ENCODE peak calls at places on chromosomes 3 and 15, in seven cellular contexts. One of them, this sample, is unnamed. For H3K27me3, the result is how much of the 10 kb centered on the place peaks cover.

GRCh38 chr3:188439080-188439479 is 285.1 kb downstream of the LPP start:
- DNase-seq in effector memory CD4-positive, alpha-beta T cell: no peak
- DNase-seq in pancreas: no peak
- DNase-seq in AG04450: no peak
- DNase-seq in endodermal cell: no peak
- DNase-seq in ovary: no peak
- DNase-seq in GM23248: no peak
- DNase-seq in this sample: no peak

GRCh38 chr3:69095636-69096035 is 10.9 kb downstream of the ARL6IP5 start:
- DNase-seq in endodermal cell: no peak
- DNase-seq in pancreas: no peak
- DNase-seq in ovary: no peak
- DNase-seq in effector memory CD4-positive, alpha-beta T cell: no peak
- DNase-seq in GM23248: no peak
- DNase-seq in AG04450: no peak
- DNase-seq in this sample: no peak

GRCh38 chr15:82045179-82045891 is 483 bp downstream of the MEX3B start:
- DNase-seq in effector memory CD4-positive, alpha-beta T cell: no peak
- DNase-seq in endodermal cell: peak
- DNase-seq in AG04450: no peak
- DNase-seq in pancreas: peak
- DNase-seq in ovary: peak
- DNase-seq in GM23248: peak
- DNase-seq in this sample: peak

GRCh38 chr3:62184559-62184958 is 188.8 kb downstream of the FEZF2 start:
- DNase-seq in effector memory CD4-positive, alpha-beta T cell: no peak
- DNase-seq in endodermal cell: no peak
- DNase-seq in pancreas: no peak
- DNase-seq in ovary: peak
- DNase-seq in GM23248: peak
- DNase-seq in AG04450: no peak
- DNase-seq in this sample: no peak

GRCh38 chr15:100721758-100722550 is 119.6 kb downstream of the ASB7 start:
- DNase-seq in ovary: peak
- DNase-seq in pancreas: peak
- DNase-seq in GM23248: peak
- DNase-seq in endodermal cell: peak
- DNase-seq in AG04450: peak
- DNase-seq in effector memory CD4-positive, alpha-beta T cell: no peak
- DNase-seq in this sample: no peak

GRCh38 chr3:136078421-136079364 is 113.2 kb downstream of the PPP2R3A start:
- DNase-seq in AG04450: no peak
- DNase-seq in GM23248: peak
- DNase-seq in pancreas: no peak
- DNase-seq in ovary: no peak
- DNase-seq in endodermal cell: no peak
- DNase-seq in effector memory CD4-positive, alpha-beta T cell: no peak
- DNase-seq in this sample: no peak

GRCh38 chr3:81040107-81040506 is 721.3 kb downstream of the GBE1 start:
- DNase-seq in endodermal cell: no peak
- DNase-seq in ovary: no peak
- DNase-seq in GM23248: no peak
- DNase-seq in effector memory CD4-positive, alpha-beta T cell: no peak
- DNase-seq in AG04450: no peak
- DNase-seq in pancreas: no peak
- DNase-seq in this sample: no peak

GRCh38 chr3:182618981-182619591 is 174.2 kb upstream of the ATP11B start:
- DNase-seq in endodermal cell: no peak
- DNase-seq in effector memory CD4-positive, alpha-beta T cell: no peak
- DNase-seq in pancreas: no peak
- DNase-seq in AG04450: no peak
- DNase-seq in GM23248: peak
- DNase-seq in ovary: no peak
- DNase-seq in this sample: no peak

GRCh38 chr15:100311099-100311751 is 30.6 kb downstream of the ADAMTS17 start:
- DNase-seq in effector memory CD4-positive, alpha-beta T cell: no peak
- DNase-seq in GM23248: no peak
- DNase-seq in ovary: peak
- DNase-seq in endodermal cell: no peak
- DNase-seq in AG04450: no peak
- DNase-seq in pancreas: no peak
- DNase-seq in this sample: peak

GRCh38 chr3:143963946-143964345 is 7.7 kb upstream of the DIPK2A start:
- DNase-seq in GM23248: peak
- DNase-seq in AG04450: no peak
- DNase-seq in pancreas: no peak
- DNase-seq in endodermal cell: no peak
- DNase-seq in ovary: no peak
- DNase-seq in effector memory CD4-positive, alpha-beta T cell: no peak
- DNase-seq in this sample: no peak

GRCh38 chr15:99956022-99956775 is 223.0 kb upstream of the LYSMD4 start:
- DNase-seq in GM23248: no peak
- DNase-seq in endodermal cell: peak
- DNase-seq in effector memory CD4-positive, alpha-beta T cell: no peak
- DNase-seq in pancreas: no peak
- DNase-seq in AG04450: no peak
- DNase-seq in ovary: peak
- DNase-seq in this sample: no peak

GRCh38 chr3:156744631-156745030 is 70.2 kb downstream of the TIPARP start:
- DNase-seq in endodermal cell: no peak
- DNase-seq in ovary: no peak
- DNase-seq in effector memory CD4-positive, alpha-beta T cell: no peak
- DNase-seq in GM23248: no peak
- DNase-seq in pancreas: no peak
- DNase-seq in AG04450: no peak
- DNase-seq in this sample: no peak

GRCh38 chr3:175456496-175456895 is 597.4 kb downstream of the NAALADL2 start:
- DNase-seq in GM23248: peak
- DNase-seq in effector memory CD4-positive, alpha-beta T cell: no peak
- DNase-seq in endodermal cell: no peak
- DNase-seq in ovary: no peak
- DNase-seq in AG04450: no peak
- DNase-seq in pancreas: no peak
- DNase-seq in this sample: no peak

GRCh38 chr15:67542462-67543347 is at the start of gene MAP2K5:
- DNase-seq in pancreas: peak
- DNase-seq in endodermal cell: peak
- DNase-seq in effector memory CD4-positive, alpha-beta T cell: peak
- DNase-seq in AG04450: no peak
- DNase-seq in GM23248: peak
- DNase-seq in ovary: peak
- DNase-seq in this sample: peak

GRCh38 chr3:141561426-141562034 is 74.7 kb downstream of the RASA2 start:
- DNase-seq in GM23248: peak
- DNase-seq in endodermal cell: peak
- DNase-seq in effector memory CD4-positive, alpha-beta T cell: peak
- DNase-seq in ovary: peak
- DNase-seq in AG04450: peak
- DNase-seq in pancreas: peak
- DNase-seq in this sample: peak

GRCh38 chr3:45234250-45234649 is 8.2 kb upstream of the TMEM158 start:
- DNase-seq in GM23248: no peak
- DNase-seq in ovary: no peak
- DNase-seq in pancreas: no peak
- DNase-seq in effector memory CD4-positive, alpha-beta T cell: no peak
- DNase-seq in endodermal cell: no peak
- DNase-seq in AG04450: no peak
- DNase-seq in this sample: no peak

GRCh38 chr3:175728566-175728965 is 869.4 kb downstream of the NAALADL2 start:
- DNase-seq in GM23248: no peak
- DNase-seq in pancreas: no peak
- DNase-seq in AG04450: no peak
- DNase-seq in ovary: no peak
- DNase-seq in effector memory CD4-positive, alpha-beta T cell: no peak
- DNase-seq in endodermal cell: no peak
- DNase-seq in this sample: no peak

GRCh38 chr3:184176377-184177330 is 2.0 kb downstream of the AP2M1 start:
- DNase-seq in GM23248: peak
- DNase-seq in endodermal cell: peak
- DNase-seq in pancreas: no peak
- DNase-seq in AG04450: peak
- DNase-seq in effector memory CD4-positive, alpha-beta T cell: no peak
- DNase-seq in ovary: peak
- DNase-seq in this sample: peak

GRCh38 chr3:52829906-52830463 is 487 bp downstream of the ITIH4 start:
- DNase-seq in GM23248: no peak
- DNase-seq in AG04450: no peak
- DNase-seq in ovary: no peak
- DNase-seq in pancreas: no peak
- DNase-seq in effector memory CD4-positive, alpha-beta T cell: no peak
- DNase-seq in endodermal cell: no peak
- DNase-seq in this sample: no peak

GRCh38 chr3:121595765-121596406 is 2.7 kb downstream of the FBXO40 start:
- DNase-seq in endodermal cell: no peak
- DNase-seq in AG04450: no peak
- DNase-seq in pancreas: no peak
- DNase-seq in effector memory CD4-positive, alpha-beta T cell: no peak
- DNase-seq in ovary: no peak
- DNase-seq in GM23248: no peak
- DNase-seq in this sample: no peak

GRCh38 chr3:15300318-15301078 is 31.9 kb downstream of the SH3BP5 start:
- DNase-seq in pancreas: no peak
- DNase-seq in effector memory CD4-positive, alpha-beta T cell: no peak
- DNase-seq in GM23248: peak
- DNase-seq in endodermal cell: no peak
- DNase-seq in AG04450: no peak
- DNase-seq in ovary: no peak
- DNase-seq in this sample: no peak

GRCh38 chr15:81007428-81008064 is 6.8 kb downstream of the TLNRD1 start:
- DNase-seq in pancreas: no peak
- DNase-seq in AG04450: no peak
- DNase-seq in GM23248: no peak
- DNase-seq in endodermal cell: no peak
- DNase-seq in ovary: no peak
- DNase-seq in effector memory CD4-positive, alpha-beta T cell: no peak
- DNase-seq in this sample: no peak

GRCh38 chr15:67082007-67082536 is 16.7 kb downstream of the SMAD3 start:
- DNase-seq in ovary: no peak
- DNase-seq in pancreas: peak
- DNase-seq in endodermal cell: no peak
- DNase-seq in GM23248: no peak
- DNase-seq in effector memory CD4-positive, alpha-beta T cell: peak
- DNase-seq in AG04450: no peak
- DNase-seq in this sample: no peak

GRCh38 chr15:89370120-89371077 is 35.8 kb upstream of the POLG start:
- DNase-seq in ovary: no peak
- DNase-seq in endodermal cell: peak
- DNase-seq in effector memory CD4-positive, alpha-beta T cell: no peak
- DNase-seq in pancreas: no peak
- DNase-seq in AG04450: no peak
- DNase-seq in GM23248: no peak
- DNase-seq in this sample: no peak

DNA sequence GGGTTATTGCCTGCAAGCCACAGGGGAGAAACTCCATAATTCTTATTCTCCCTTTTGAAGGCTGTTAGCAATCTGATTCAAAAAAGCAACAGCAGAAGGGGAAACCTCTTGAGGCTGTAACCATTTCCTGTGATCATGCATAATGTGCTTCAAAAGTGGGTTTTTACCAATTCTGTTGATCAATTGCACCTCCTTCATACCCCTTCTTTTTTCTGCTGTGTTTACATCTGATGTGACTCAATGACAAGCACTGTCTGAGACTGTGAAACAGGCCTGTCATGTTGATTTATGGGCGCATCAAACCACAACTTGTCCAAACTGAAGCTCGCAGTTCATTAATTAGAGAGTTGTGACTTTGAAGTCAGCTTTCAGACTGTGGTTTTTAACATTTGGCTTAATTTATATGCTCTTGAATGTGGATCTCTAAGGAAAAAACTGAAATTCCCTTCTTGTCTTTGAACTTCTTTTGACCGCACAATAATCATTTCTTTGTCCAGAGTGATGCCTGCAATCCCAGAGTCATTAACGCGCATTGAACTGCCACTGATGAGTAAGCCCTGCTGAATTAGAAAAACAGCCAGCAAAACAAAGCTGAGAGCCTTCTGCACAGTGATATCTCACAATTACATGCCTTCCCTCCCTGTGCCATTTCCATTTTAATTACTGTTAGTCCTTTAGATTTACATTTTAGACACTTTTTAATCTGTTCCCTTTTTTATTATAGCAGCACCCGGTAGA is 532.8 kb downstream of the FOXP1 start:
- DNase-seq in effector memory CD4-positive, alpha-beta T cell: no peak
- DNase-seq in GM23248: no peak
- DNase-seq in AG04450: no peak
- DNase-seq in ovary: no peak
- DNase-seq in pancreas: no peak
- DNase-seq in endodermal cell: no peak
- DNase-seq in this sample: no peak
- H3K27ac ChIP-seq in effector memory CD4-positive, alpha-beta T cell: peak
- H3K27ac ChIP-seq in GM23248: no peak
- H3K27ac ChIP-seq in AG04450: peak
- H3K27ac ChIP-seq in ovary: no peak
- H3K27ac ChIP-seq in pancreas: no peak
- H3K27ac ChIP-seq in endodermal cell: peak
- H3K27ac ChIP-seq in this sample: no peak

GRCh38 chr3:129009266-129009665 is 8.2 kb downstream of the EFCC1 start:
- DNase-seq in effector memory CD4-positive, alpha-beta T cell: no peak
- DNase-seq in ovary: no peak
- DNase-seq in endodermal cell: no peak
- DNase-seq in GM23248: no peak
- DNase-seq in pancreas: no peak
- DNase-seq in AG04450: no peak
- DNase-seq in this sample: no peak
- H3K27me3 ChIP-seq in effector memory CD4-positive, alpha-beta T cell: under half
- H3K27me3 ChIP-seq in ovary: under half
- H3K27me3 ChIP-seq in endodermal cell: under half
- H3K27me3 ChIP-seq in GM23248: under half
- H3K27me3 ChIP-seq in pancreas: under half
- H3K27me3 ChIP-seq in AG04450: under half
- H3K27me3 ChIP-seq in this sample: under half

GRCh38 chr3:113847664-113848461 is 9.3 kb downstream of the GRAMD1C start:
- DNase-seq in effector memory CD4-positive, alpha-beta T cell: no peak
- DNase-seq in AG04450: no peak
- DNase-seq in pancreas: no peak
- DNase-seq in endodermal cell: no peak
- DNase-seq in GM23248: peak
- DNase-seq in ovary: no peak
- DNase-seq in this sample: no peak
- H3K27ac ChIP-seq in effector memory CD4-positive, alpha-beta T cell: no peak
- H3K27ac ChIP-seq in AG04450: no peak
- H3K27ac ChIP-seq in pancreas: no peak
- H3K27ac ChIP-seq in endodermal cell: no peak
- H3K27ac ChIP-seq in GM23248: no peak
- H3K27ac ChIP-seq in ovary: no peak
- H3K27ac ChIP-seq in this sample: no peak

DNA sequence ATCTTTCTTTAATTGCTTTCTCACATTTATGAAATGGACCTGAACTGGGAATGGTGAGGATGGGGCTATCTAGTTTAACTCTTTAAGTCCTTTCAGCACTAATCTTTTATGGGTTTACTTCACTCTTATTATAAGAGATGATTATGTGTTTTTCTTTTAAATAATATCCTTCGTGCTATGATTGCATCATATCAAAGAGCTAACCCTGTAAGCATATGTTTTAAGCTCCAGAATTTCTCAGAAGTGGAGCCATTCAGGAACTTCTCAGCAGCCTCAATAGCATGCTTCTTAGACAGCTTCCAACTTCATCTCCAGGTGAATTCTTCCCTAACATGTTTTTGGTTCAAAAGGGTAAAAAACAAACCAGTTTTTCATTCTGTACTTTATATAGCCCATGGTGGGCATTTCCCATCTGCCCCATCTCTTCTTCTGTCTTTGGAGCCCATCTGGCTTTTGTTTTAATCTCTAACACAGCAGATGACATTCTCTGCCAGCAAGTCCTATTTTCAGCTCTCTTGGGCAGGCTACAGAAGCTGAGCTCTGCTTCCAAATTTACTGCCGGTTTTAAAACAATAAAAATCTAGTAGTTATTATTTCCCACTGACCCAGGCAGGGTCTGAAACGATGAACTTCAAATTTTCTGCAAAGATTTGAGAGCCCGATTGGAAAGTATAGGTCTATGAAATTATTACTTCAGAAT is 26.8 kb upstream of the IL1RAP start:
- DNase-seq in GM23248: no peak
- DNase-seq in endodermal cell: no peak
- DNase-seq in AG04450: no peak
- DNase-seq in pancreas: no peak
- DNase-seq in ovary: no peak
- DNase-seq in effector memory CD4-positive, alpha-beta T cell: no peak
- DNase-seq in this sample: no peak
- H3K27me3 ChIP-seq in GM23248: under half
- H3K27me3 ChIP-seq in endodermal cell: under half
- H3K27me3 ChIP-seq in AG04450: under half
- H3K27me3 ChIP-seq in pancreas: under half
- H3K27me3 ChIP-seq in ovary: under half
- H3K27me3 ChIP-seq in effector memory CD4-positive, alpha-beta T cell: under half
- H3K27me3 ChIP-seq in this sample: under half